ENCODE peak calls at places on chromosome 6, in seven cellular contexts. A, N, W, I, P, D and K are unnamed samples.

GRCh38 chr6:7997311-7997710 is 66.9 kb downstream of the BLOC1S5 start:
- DNase-seq in W (no peak), D (no peak), P (no peak), N (peak; percentile 41), I (no peak), A (no peak), K (no peak)

GRCh38 chr6:142045380-142046270 is 87.1 kb upstream of the GJE1 start:
- DNase-seq in A (no peak), W (no peak), D (no peak), N (no peak), I (peak; percentile 43), P (peak; percentile 7), K (peak; percentile 39)

GRCh38 chr6:1665214-1665613 is 55.5 kb downstream of the FOXC1 start:
- DNase-seq in I (no peak), P (no peak), A (no peak), W (no peak), N (no peak), D (no peak), K (no peak)

GRCh38 chr6:11650711-11651110 is 113.2 kb downstream of the TMEM170B start:
- DNase-seq in W (peak; percentile 44), N (no peak), A (no peak), I (no peak), D (no peak), P (no peak), K (no peak)

GRCh38 chr6:88785478-88785877 is 177.9 kb downstream of the RNGTT start:
- DNase-seq in P (no peak), W (peak; percentile 4), I (no peak), N (no peak), A (no peak), D (no peak), K (no peak)

GRCh38 chr6:149934249-149935156 is 7.3 kb upstream of the ULBP2 start:
- DNase-seq in D (peak; percentile 70), N (peak; percentile 75), P (peak; percentile 67), I (peak; percentile 54), W (peak; percentile 73), A (peak; percentile 71), K (no peak)

GRCh38 chr6:111776236-111777189 is 96.7 kb downstream of the FYN start:
- DNase-seq in D (no peak), P (no peak), N (peak; percentile 91), I (no peak), W (no peak), A (no peak), K (no peak)

GRCh38 chr6:74507649-74508048 is 698.2 kb downstream of the COL12A1 start:
- DNase-seq in P (no peak), A (no peak), D (no peak), N (no peak), W (no peak), I (no peak), K (no peak)

GRCh38 chr6:36607782-36608386 is 13.7 kb downstream of the SRSF3 start:
- DNase-seq in P (no peak), N (no peak), A (no peak), D (no peak), I (no peak), W (no peak), K (no peak)